ENCODE peak calls at places on chromosomes 5 and 9, in eight cellular contexts. W is tibial artery; N is body of pancreas; G is AG04449; I is lung; Q is C1 segment of cervical spinal cord; Y is activated CD4-positive, alpha-beta T cell treated with anti-CD3 and anti-CD28 coated beads, Interleukin-2, amount 10 ng/mL, durations not matched to agents 7 days and 5 days; J is GM19239. A is an unnamed sample.

GRCh38 chr5:62127098-62127736 is 178.8 kb upstream of the KIF2A start:
- DNase-seq in W (no peak), N (no peak), G (no peak), I (no peak), Q (no peak), Y (no peak), J (no peak), A (no peak)

GRCh38 chr9:6838158-6838557 is 80.4 kb downstream of the KDM4C start:
- DNase-seq in W (no peak), N (no peak), G (no peak), I (no peak), Q (no peak), Y (no peak), J (no peak), A (no peak)

GRCh38 chr9:104087894-104088293 is 6.2 kb upstream of the SMC2 start:
- DNase-seq in W (no peak), N (no peak), G (no peak), I (no peak), Q (no peak), Y (no peak), J (no peak), A (no peak)

GRCh38 chr9:99752710-99753109 is 69.0 kb upstream of the NR4A3 start:
- DNase-seq in W (no peak), N (no peak), G (peak), I (no peak), Q (no peak), Y (no peak), J (no peak), A (no peak)

GRCh38 chr5:31470608-31471007 is 61.3 kb downstream of the DROSHA start:
- DNase-seq in W (peak), N (no peak), G (no peak), I (peak), Q (no peak), Y (no peak), J (no peak), A (no peak)

GRCh38 chr5:104170906-104171305 is 608.3 kb upstream of the NUDT12 start:
- DNase-seq in W (no peak), N (no peak), G (peak), I (no peak), Q (no peak), Y (no peak), J (no peak), A (no peak)

GRCh38 chr5:127942246-127943060 is 141.1 kb upstream of the SLC12A2 start:
- DNase-seq in W (no peak), N (no peak), G (no peak), I (no peak), Q (no peak), Y (no peak), J (no peak), A (no peak)

GRCh38 chr9:70003786-70004185 is 39.9 kb upstream of the MAMDC2 start:
- DNase-seq in W (no peak), N (no peak), G (peak), I (no peak), Q (no peak), Y (no peak), J (no peak), A (no peak)

A was measured in cerebellar nuclear complex.